ENCODE peak calls at places on chromosomes 11 and 22, in seven cellular contexts. A is RWPE1; V is cardiac fibroblast; B is stimulated activated CD4-positive, alpha-beta T cell treated with anti-CD3 and anti-CD28 coated beads, Interleukin-2, amount 100 ng/mL, for 48 hours; L is retina; T is ureter; C is T-cell. F is an unnamed sample.

GRCh38 chr11:48001438-48002021 is 21.2 kb downstream of the PTPRJ start:
- DNase-seq in C (peak), B (peak), L (no peak), T (no peak), A (no peak), V (peak), F (no peak)

GRCh38 chr11:47378011-47378835 is at the start of gene SPI1:
- DNase-seq in L (no peak), A (no peak), C (no peak), T (no peak), V (no peak), B (no peak), F (no peak)

GRCh38 chr11:119786431-119787073 is 57.6 kb upstream of the NECTIN1 start:
- DNase-seq in T (no peak), V (no peak), B (no peak), L (no peak), C (no peak), A (no peak), F (no peak)

GRCh38 chr11:2376751-2377451 is at the start of gene CD81:
- DNase-seq in T (peak), B (peak), A (peak), L (peak), C (peak), V (peak), F (peak)

GRCh38 chr11:110152199-110152598 is 59.0 kb downstream of the ZC3H12C start:
- DNase-seq in T (no peak), L (no peak), V (no peak), C (no peak), A (no peak), B (no peak), F (no peak)

GRCh38 chr11:7563269-7563668 is 49.5 kb downstream of the PPFIBP2 start:
- DNase-seq in A (no peak), C (no peak), V (no peak), L (no peak), T (no peak), B (no peak), F (no peak)

GRCh38 chr11:44517541-44517940 is 47.9 kb upstream of the CD82 start:
- DNase-seq in T (no peak), C (no peak), L (no peak), B (no peak), V (no peak), A (no peak), F (no peak)

GRCh38 chr11:116835042-116835772 is 2.2 kb downstream of the APOA1 start:
- DNase-seq in A (no peak), V (no peak), L (no peak), B (no peak), C (no peak), T (no peak), F (no peak)

GRCh38 chr11:2194877-2195755 is 23.5 kb upstream of the TH start:
- DNase-seq in V (peak), L (peak), T (no peak), B (peak), A (no peak), C (no peak), F (peak)

GRCh38 chr11:118812485-118812884 is 21.5 kb upstream of the DDX6 start:
- DNase-seq in V (no peak), L (no peak), T (no peak), B (no peak), C (no peak), A (no peak), F (no peak)

GRCh38 chr11:67248653-67249052 is 17.6 kb upstream of the GRK2 start:
- DNase-seq in C (no peak), A (peak), V (peak), B (no peak), L (no peak), T (peak), F (no peak)

GRCh38 chr11:88338223-88338661 is 706 bp upstream of the CTSC start:
- DNase-seq in C (peak), A (peak), B (peak), V (peak), T (peak), L (peak), F (no peak)

GRCh38 chr11:123180166-123180565 is 14.9 kb downstream of the CLMP start:
- DNase-seq in C (no peak), L (no peak), B (no peak), A (no peak), V (peak), T (no peak), F (no peak)

GRCh38 chr11:132838621-132839020 is 693.7 kb downstream of the OPCML start:
- DNase-seq in A (no peak), T (no peak), V (peak), B (no peak), C (no peak), L (no peak), F (no peak)

GRCh38 chr11:110200836-110201235 is 95.6 kb downstream of the RDX start:
- DNase-seq in A (no peak), V (no peak), C (no peak), T (no peak), L (no peak), B (no peak), F (no peak)

GRCh38 chr11:71060358-71060757 is 192.0 kb downstream of the SHANK2 start:
- DNase-seq in T (no peak), A (no peak), V (no peak), B (no peak), C (no peak), L (no peak), F (no peak)

GRCh38 chr22:48257690-48258065 is 1495.2 kb downstream of the TBC1D22A start:
- DNase-seq in T (no peak), V (no peak), B (no peak), L (no peak), C (no peak), A (no peak), F (no peak)